ENCODE peak calls at places on chromosomes 16 and 17, in six cellular contexts. One of them, this sample, is unnamed.

GRCh38 chr17:33039874-33040273 is 48.2 kb downstream of the SPACA3 start:
- DNase-seq in pancreas: no peak
- DNase-seq in mesothelial cell of epicardium: no peak
- DNase-seq in HFF-Myc: peak
- DNase-seq in fibroblast of lung: peak
- DNase-seq in epithelial cell of esophagus: peak
- DNase-seq in this sample: peak

GRCh38 chr16:47463771-47464624 is 2.9 kb downstream of the PHKB start:
- DNase-seq in mesothelial cell of epicardium: no peak
- DNase-seq in epithelial cell of esophagus: no peak
- DNase-seq in fibroblast of lung: no peak
- DNase-seq in pancreas: no peak
- DNase-seq in HFF-Myc: no peak
- DNase-seq in this sample: no peak

GRCh38 chr16:49832177-49832576 is 23.7 kb downstream of the ZNF423 start:
- DNase-seq in fibroblast of lung: no peak
- DNase-seq in HFF-Myc: no peak
- DNase-seq in mesothelial cell of epicardium: no peak
- DNase-seq in epithelial cell of esophagus: no peak
- DNase-seq in pancreas: no peak
- DNase-seq in this sample: peak

GRCh38 chr17:79919164-79919585 is 79.9 kb upstream of the CBX4 start:
- DNase-seq in mesothelial cell of epicardium: no peak
- DNase-seq in HFF-Myc: no peak
- DNase-seq in fibroblast of lung: no peak
- DNase-seq in pancreas: peak
- DNase-seq in epithelial cell of esophagus: peak
- DNase-seq in this sample: peak

GRCh38 chr16:87185983-87186382 is 131.2 kb downstream of the C16orf95 start:
- DNase-seq in fibroblast of lung: no peak
- DNase-seq in mesothelial cell of epicardium: no peak
- DNase-seq in HFF-Myc: no peak
- DNase-seq in epithelial cell of esophagus: no peak
- DNase-seq in pancreas: no peak
- DNase-seq in this sample: no peak

GRCh38 chr17:76467809-76468633 is 618 bp downstream of the AANAT start:
- DNase-seq in HFF-Myc: no peak
- DNase-seq in pancreas: no peak
- DNase-seq in mesothelial cell of epicardium: no peak
- DNase-seq in epithelial cell of esophagus: no peak
- DNase-seq in fibroblast of lung: no peak
- DNase-seq in this sample: no peak

GRCh38 chr17:949623-950338 is 29.8 kb downstream of the NXN start:
- DNase-seq in fibroblast of lung: no peak
- DNase-seq in mesothelial cell of epicardium: no peak
- DNase-seq in pancreas: no peak
- DNase-seq in HFF-Myc: no peak
- DNase-seq in epithelial cell of esophagus: no peak
- DNase-seq in this sample: no peak

GRCh38 chr17:53092072-53092471 is 730.7 kb upstream of the KIF2B start:
- DNase-seq in fibroblast of lung: no peak
- DNase-seq in epithelial cell of esophagus: no peak
- DNase-seq in pancreas: no peak
- DNase-seq in mesothelial cell of epicardium: no peak
- DNase-seq in HFF-Myc: no peak
- DNase-seq in this sample: no peak

GRCh38 chr16:80909720-80910119 is 97.0 kb downstream of the CMC2 start:
- DNase-seq in mesothelial cell of epicardium: no peak
- DNase-seq in HFF-Myc: no peak
- DNase-seq in epithelial cell of esophagus: no peak
- DNase-seq in pancreas: no peak
- DNase-seq in fibroblast of lung: no peak
- DNase-seq in this sample: no peak

GRCh38 chr16:27471661-27472060 is 69.7 kb downstream of the IL21R start:
- DNase-seq in epithelial cell of esophagus: no peak
- DNase-seq in fibroblast of lung: no peak
- DNase-seq in mesothelial cell of epicardium: no peak
- DNase-seq in pancreas: no peak
- DNase-seq in HFF-Myc: no peak
- DNase-seq in this sample: no peak

GRCh38 chr17:17191346-17191792 is 14.8 kb downstream of the PLD6 start:
- DNase-seq in fibroblast of lung: peak
- DNase-seq in mesothelial cell of epicardium: no peak
- DNase-seq in HFF-Myc: peak
- DNase-seq in pancreas: no peak
- DNase-seq in epithelial cell of esophagus: no peak
- DNase-seq in this sample: peak

GRCh38 chr17:69539781-69540319 is 125.4 kb downstream of the MAP2K6 start:
- DNase-seq in fibroblast of lung: peak
- DNase-seq in mesothelial cell of epicardium: no peak
- DNase-seq in HFF-Myc: peak
- DNase-seq in epithelial cell of esophagus: peak
- DNase-seq in pancreas: no peak
- DNase-seq in this sample: peak

GRCh38 chr17:7576432-7576937 is 3.0 kb upstream of the CD68 start:
- DNase-seq in pancreas: no peak
- DNase-seq in fibroblast of lung: no peak
- DNase-seq in mesothelial cell of epicardium: no peak
- DNase-seq in HFF-Myc: no peak
- DNase-seq in epithelial cell of esophagus: no peak
- DNase-seq in this sample: no peak

GRCh38 chr16:82880361-82880760 is 253.6 kb downstream of the CDH13 start:
- DNase-seq in mesothelial cell of epicardium: no peak
- DNase-seq in HFF-Myc: no peak
- DNase-seq in pancreas: no peak
- DNase-seq in fibroblast of lung: no peak
- DNase-seq in epithelial cell of esophagus: no peak
- DNase-seq in this sample: peak

GRCh38 chr16:66928702-66929388 is 3.5 kb upstream of the RRAD start:
- DNase-seq in pancreas: no peak
- DNase-seq in epithelial cell of esophagus: peak
- DNase-seq in fibroblast of lung: peak
- DNase-seq in mesothelial cell of epicardium: no peak
- DNase-seq in HFF-Myc: no peak
- DNase-seq in this sample: peak

GRCh38 chr16:70466812-70467090 is 12.4 kb downstream of the FCSK start:
- DNase-seq in HFF-Myc: no peak
- DNase-seq in epithelial cell of esophagus: no peak
- DNase-seq in mesothelial cell of epicardium: no peak
- DNase-seq in fibroblast of lung: no peak
- DNase-seq in pancreas: no peak
- DNase-seq in this sample: no peak

GRCh38 chr17:13182854-13183253 is 165.0 kb upstream of the ELAC2 start:
- DNase-seq in epithelial cell of esophagus: no peak
- DNase-seq in fibroblast of lung: no peak
- DNase-seq in HFF-Myc: no peak
- DNase-seq in mesothelial cell of epicardium: no peak
- DNase-seq in pancreas: no peak
- DNase-seq in this sample: no peak

GRCh38 chr16:25264599-25264998 is 7.0 kb upstream of the ZKSCAN2 start:
- DNase-seq in fibroblast of lung: peak
- DNase-seq in HFF-Myc: no peak
- DNase-seq in mesothelial cell of epicardium: peak
- DNase-seq in pancreas: peak
- DNase-seq in epithelial cell of esophagus: peak
- DNase-seq in this sample: peak

GRCh38 chr17:46175891-46176290 is 17.3 kb downstream of the KANSL1 start:
- DNase-seq in mesothelial cell of epicardium: no peak
- DNase-seq in pancreas: no peak
- DNase-seq in fibroblast of lung: no peak
- DNase-seq in epithelial cell of esophagus: peak
- DNase-seq in HFF-Myc: no peak
- DNase-seq in this sample: peak

GRCh38 chr17:75876938-75877751 is 1.2 kb downstream of the TRIM47 start:
- DNase-seq in pancreas: peak
- DNase-seq in fibroblast of lung: peak
- DNase-seq in mesothelial cell of epicardium: peak
- DNase-seq in epithelial cell of esophagus: peak
- DNase-seq in HFF-Myc: peak
- DNase-seq in this sample: peak

GRCh38 chr16:79658301-79659001 is 57.9 kb upstream of the MAF start:
- DNase-seq in HFF-Myc: no peak
- DNase-seq in fibroblast of lung: peak
- DNase-seq in pancreas: no peak
- DNase-seq in mesothelial cell of epicardium: no peak
- DNase-seq in epithelial cell of esophagus: peak
- DNase-seq in this sample: peak

GRCh38 chr17:41434313-41434895 is 6.4 kb downstream of the KRT38 start:
- DNase-seq in fibroblast of lung: no peak
- DNase-seq in HFF-Myc: no peak
- DNase-seq in epithelial cell of esophagus: no peak
- DNase-seq in pancreas: no peak
- DNase-seq in mesothelial cell of epicardium: no peak
- DNase-seq in this sample: no peak

GRCh38 chr17:12789075-12789975 is at the start of gene ARHGAP44:
- DNase-seq in fibroblast of lung: peak
- DNase-seq in HFF-Myc: no peak
- DNase-seq in epithelial cell of esophagus: peak
- DNase-seq in pancreas: peak
- DNase-seq in mesothelial cell of epicardium: peak
- DNase-seq in this sample: peak

GRCh38 chr17:61816538-61816937 is 46.8 kb downstream of the BRIP1 start:
- DNase-seq in fibroblast of lung: peak
- DNase-seq in epithelial cell of esophagus: no peak
- DNase-seq in HFF-Myc: no peak
- DNase-seq in pancreas: no peak
- DNase-seq in mesothelial cell of epicardium: no peak
- DNase-seq in this sample: no peak

GRCh38 chr16:17275076-17275732 is 195.6 kb downstream of the XYLT1 start:
- DNase-seq in mesothelial cell of epicardium: no peak
- DNase-seq in HFF-Myc: no peak
- DNase-seq in pancreas: peak
- DNase-seq in epithelial cell of esophagus: no peak
- DNase-seq in fibroblast of lung: no peak
- DNase-seq in this sample: no peak

GRCh38 chr17:59435238-59435637 is 103.8 kb downstream of the YPEL2 start:
- DNase-seq in HFF-Myc: no peak
- DNase-seq in pancreas: no peak
- DNase-seq in epithelial cell of esophagus: peak
- DNase-seq in mesothelial cell of epicardium: no peak
- DNase-seq in fibroblast of lung: peak
- DNase-seq in this sample: peak

GRCh38 chr17:36645358-36645757 is 44.0 kb downstream of the MRM1 start:
- DNase-seq in fibroblast of lung: no peak
- DNase-seq in mesothelial cell of epicardium: no peak
- DNase-seq in epithelial cell of esophagus: no peak
- DNase-seq in pancreas: no peak
- DNase-seq in HFF-Myc: no peak
- DNase-seq in this sample: no peak

GRCh38 chr17:36641331-36641876 is 40.0 kb downstream of the MRM1 start:
- DNase-seq in pancreas: no peak
- DNase-seq in mesothelial cell of epicardium: peak
- DNase-seq in epithelial cell of esophagus: no peak
- DNase-seq in HFF-Myc: no peak
- DNase-seq in fibroblast of lung: no peak
- DNase-seq in this sample: no peak

GRCh38 chr17:36641877-36642845 is 40.8 kb downstream of the MRM1 start:
- DNase-seq in fibroblast of lung: no peak
- DNase-seq in pancreas: no peak
- DNase-seq in mesothelial cell of epicardium: peak
- DNase-seq in HFF-Myc: no peak
- DNase-seq in epithelial cell of esophagus: no peak
- DNase-seq in this sample: no peak

GRCh38 chr17:36640836-36641235 is 39.5 kb downstream of the MRM1 start:
- DNase-seq in mesothelial cell of epicardium: no peak
- DNase-seq in epithelial cell of esophagus: no peak
- DNase-seq in fibroblast of lung: no peak
- DNase-seq in HFF-Myc: no peak
- DNase-seq in pancreas: no peak
- DNase-seq in this sample: no peak

GRCh38 chr17:36643086-36643685 is 41.8 kb downstream of the MRM1 start:
- DNase-seq in mesothelial cell of epicardium: no peak
- DNase-seq in epithelial cell of esophagus: no peak
- DNase-seq in HFF-Myc: no peak
- DNase-seq in pancreas: no peak
- DNase-seq in fibroblast of lung: no peak
- DNase-seq in this sample: no peak
- TF ChIP-seq CTCF in mesothelial cell of epicardium: no peak
- TF ChIP-seq CTCF in epithelial cell of esophagus: no peak
- TF ChIP-seq CTCF in HFF-Myc: no peak
- TF ChIP-seq CTCF in pancreas: no peak
- TF ChIP-seq CTCF in fibroblast of lung: no peak
- TF ChIP-seq CTCF in this sample: no peak

DNA sequence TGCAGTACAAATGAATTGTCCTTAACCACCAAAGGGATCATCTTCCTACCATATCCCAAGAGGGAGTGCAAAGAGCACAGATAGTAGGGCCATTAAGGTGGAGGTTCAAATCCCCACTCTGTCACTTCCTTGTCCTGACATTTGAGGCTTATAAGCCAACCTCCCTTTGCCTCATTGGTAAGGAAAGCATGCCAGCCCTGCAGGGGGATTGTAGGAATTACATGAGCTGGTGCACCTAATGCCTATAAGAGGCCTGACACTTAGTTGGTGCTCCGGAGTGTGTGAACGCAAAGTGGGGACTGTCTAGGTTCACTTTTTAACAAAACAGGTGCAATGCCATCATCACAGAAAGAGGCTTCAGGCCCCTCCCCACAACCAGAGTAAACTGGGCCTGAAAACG is 374.4 kb downstream of the SNX29 start:
- DNase-seq in fibroblast of lung: no peak
- DNase-seq in mesothelial cell of epicardium: no peak
- DNase-seq in epithelial cell of esophagus: no peak
- DNase-seq in pancreas: no peak
- DNase-seq in HFF-Myc: no peak
- DNase-seq in this sample: no peak
- TF ChIP-seq CTCF in fibroblast of lung: no peak
- TF ChIP-seq CTCF in mesothelial cell of epicardium: no peak
- TF ChIP-seq CTCF in epithelial cell of esophagus: no peak
- TF ChIP-seq CTCF in pancreas: no peak
- TF ChIP-seq CTCF in HFF-Myc: peak
- TF ChIP-seq CTCF in this sample: no peak

GRCh38 chr17:57651451-57651850 is 93.6 kb downstream of the CCDC182 start:
- DNase-seq in epithelial cell of esophagus: no peak
- DNase-seq in mesothelial cell of epicardium: no peak
- DNase-seq in pancreas: no peak
- DNase-seq in fibroblast of lung: no peak
- DNase-seq in HFF-Myc: no peak
- DNase-seq in this sample: no peak
- TF ChIP-seq CTCF in epithelial cell of esophagus: no peak
- TF ChIP-seq CTCF in mesothelial cell of epicardium: no peak
- TF ChIP-seq CTCF in pancreas: no peak
- TF ChIP-seq CTCF in fibroblast of lung: no peak
- TF ChIP-seq CTCF in HFF-Myc: no peak
- TF ChIP-seq CTCF in this sample: no peak

DNA sequence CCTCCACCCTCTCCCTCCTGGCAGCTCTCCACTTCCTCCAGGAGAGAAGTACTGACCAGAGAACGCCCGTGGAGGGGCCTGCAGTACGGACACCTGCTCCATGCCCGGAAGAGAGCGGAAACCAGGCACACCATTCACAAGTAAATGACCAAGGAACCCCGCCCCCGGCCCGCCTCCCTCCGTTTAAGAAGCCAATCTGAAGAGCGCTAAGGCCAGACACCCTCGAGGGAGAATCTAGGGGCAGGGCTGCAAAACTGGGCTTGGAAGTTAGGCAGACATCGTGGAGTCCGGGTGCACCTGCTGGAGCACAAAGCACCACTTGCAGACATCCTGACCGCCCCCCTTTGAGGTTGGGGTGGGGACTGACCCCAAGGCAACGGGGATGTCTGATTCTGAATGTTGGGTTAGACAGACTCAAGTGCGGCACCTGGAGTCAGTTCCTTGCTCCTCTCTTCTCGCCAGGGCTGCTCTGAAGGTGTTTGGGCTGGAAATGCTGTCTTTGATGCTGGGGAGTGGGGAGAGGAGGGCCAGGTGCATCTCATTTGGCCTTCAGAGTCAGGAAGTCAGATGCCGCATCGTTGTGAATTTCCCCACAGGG is 964 bp upstream of the FAAP100 start:
- DNase-seq in pancreas: peak
- DNase-seq in epithelial cell of esophagus: peak
- DNase-seq in HFF-Myc: peak
- DNase-seq in mesothelial cell of epicardium: peak
- DNase-seq in fibroblast of lung: peak
- DNase-seq in this sample: peak
- TF ChIP-seq CTCF in pancreas: no peak
- TF ChIP-seq CTCF in epithelial cell of esophagus: peak
- TF ChIP-seq CTCF in HFF-Myc: no peak
- TF ChIP-seq CTCF in mesothelial cell of epicardium: no peak
- TF ChIP-seq CTCF in fibroblast of lung: peak
- TF ChIP-seq CTCF in this sample: no peak

This sample was measured in cardiac fibroblast.